ENCODE peak calls at places on chromosome 21, in six cellular contexts. T is occipital lobe, H is osteocyte, Z is A673, Q is endothelial cell, I is NCI-H1930. X is an unnamed sample.

GRCh38 chr21:41751621-41752020 is 15.2 kb downstream of the RIPK4 start:
- DNase-seq in T (no peak), H (no peak), Z (no peak), Q (no peak), I (no peak), X (no peak)

GRCh38 chr21:29053656-29054055 is 19.8 kb downstream of the CCT8 start:
- DNase-seq in T (no peak), H (no peak), Z (no peak), Q (no peak), I (no peak), X (no peak)

GRCh38 chr21:32771134-32771523 is 426 bp downstream of the PAXBP1 start:
- DNase-seq in T (peak), H (no peak), Z (peak), Q (peak), I (no peak), X (peak)

GRCh38 chr21:15645830-15646229 is 84.0 kb upstream of the USP25 start:
- DNase-seq in T (no peak), H (no peak), Z (no peak), Q (no peak), I (no peak), X (no peak)

GRCh38 chr21:21247441-21247840 is 249.2 kb downstream of the NCAM2 start:
- DNase-seq in T (no peak), H (no peak), Z (no peak), Q (no peak), I (no peak), X (no peak)

GRCh38 chr21:21973806-21974205 is 975.6 kb downstream of the NCAM2 start:
- DNase-seq in T (no peak), H (no peak), Z (no peak), Q (no peak), I (no peak), X (no peak)

GRCh38 chr21:36695671-36696389 is 3.1 kb upstream of the SIM2 start:
- DNase-seq in T (no peak), H (no peak), Z (no peak), Q (peak), I (no peak), X (no peak)

GRCh38 chr21:15210235-15210678 is 145.5 kb upstream of the NRIP1 start:
- DNase-seq in T (no peak), H (no peak), Z (no peak), Q (no peak), I (no peak), X (no peak)

GRCh38 chr21:38170283-38170682 is 86.5 kb upstream of the KCNJ15 start:
- DNase-seq in T (no peak), H (no peak), Z (no peak), Q (peak), I (no peak), X (no peak)

GRCh38 chr21:36100971-36101641 is 31.3 kb downstream of the CBR1 start:
- DNase-seq in T (no peak), H (no peak), Z (peak), Q (no peak), I (no peak), X (no peak)

GRCh38 chr21:37534431-37534830 is 167.9 kb downstream of the DYRK1A start:
- DNase-seq in T (no peak), H (peak), Z (no peak), Q (no peak), I (no peak), X (no peak)

GRCh38 chr21:17539323-17539722 is 26.5 kb downstream of the CXADR start:
- DNase-seq in T (no peak), H (no peak), Z (no peak), Q (no peak), I (no peak), X (no peak)

GRCh38 chr21:29025328-29025713 is 853 bp downstream of the USP16 start:
- DNase-seq in T (no peak), H (no peak), Z (no peak), Q (no peak), I (no peak), X (no peak)

GRCh38 chr21:29164330-29164942 is 34.0 kb downstream of the MAP3K7CL start:
- DNase-seq in T (no peak), H (no peak), Z (peak), Q (no peak), I (peak), X (no peak)

GRCh38 chr21:27425574-27425973 is 458.7 kb upstream of the ADAMTS5 start:
- DNase-seq in T (no peak), H (no peak), Z (no peak), Q (no peak), I (no peak), X (no peak)